ENCODE peak calls at places on chromosome 21, in five cellular contexts. Q, X, D, J and S are unnamed samples.

GRCh38 chr21:25689226-25689625 is 45.5 kb downstream of the ATP5PF start:
- DNase-seq in Q (no peak), D (no peak), J (no peak), X (no peak), S (no peak)

GRCh38 chr21:44289381-44290010 is 3.8 kb downstream of the AIRE start:
- DNase-seq in J (no peak), D (no peak), X (no peak), Q (no peak), S (no peak)

GRCh38 chr21:37071561-37072238 is 1.2 kb downstream of the PIGP start:
- DNase-seq in J (no peak), X (peak), D (no peak), Q (no peak), S (no peak)

GRCh38 chr21:25171438-25171837 is 435.8 kb downstream of the MRPL39 start:
- DNase-seq in D (no peak), Q (no peak), J (no peak), X (no peak), S (no peak)

GRCh38 chr21:32806810-32807386 is 35.3 kb upstream of the PAXBP1 start:
- DNase-seq in Q (no peak), D (no peak), J (no peak), X (no peak), S (no peak)

GRCh38 chr21:22342855-22343254 is 1344.6 kb downstream of the NCAM2 start:
- DNase-seq in J (no peak), X (no peak), Q (no peak), D (no peak), S (no peak)

GRCh38 chr21:29854795-29855194 is 85.0 kb downstream of the GRIK1 start:
- DNase-seq in X (no peak), J (no peak), D (no peak), Q (no peak), S (no peak)

GRCh38 chr21:30044447-30045064 is 104.8 kb upstream of the GRIK1 start:
- DNase-seq in J (peak), X (peak), Q (no peak), D (no peak), S (no peak)

GRCh38 chr21:37915941-37916794 is at the start of gene KCNJ6:
- DNase-seq in J (no peak), X (peak), Q (no peak), D (no peak), S (peak)

GRCh38 chr21:44006656-44007055 is 5.5 kb upstream of the TRAPPC10 start:
- DNase-seq in Q (no peak), X (no peak), J (no peak), D (no peak), S (no peak)

GRCh38 chr21:39114871-39115658 is 68.2 kb downstream of the PSMG1 start:
- DNase-seq in X (peak), Q (no peak), J (peak), D (no peak), S (no peak)

GRCh38 chr21:26120833-26121232 is 49.7 kb downstream of the APP start:
- DNase-seq in Q (no peak), D (no peak), J (no peak), X (no peak), S (no peak)

GRCh38 chr21:26366781-26367180 is 196.2 kb upstream of the APP start:
- DNase-seq in Q (no peak), D (no peak), J (no peak), X (no peak), S (no peak)

GRCh38 chr21:26550357-26550756 is 22.7 kb downstream of the CYYR1 start:
- DNase-seq in J (no peak), D (no peak), X (no peak), Q (no peak), S (no peak)

GRCh38 chr21:24895885-24896734 is 711.2 kb downstream of the MRPL39 start:
- DNase-seq in J (no peak), D (no peak), Q (no peak), X (no peak), S (peak)

GRCh38 chr21:14403681-14404318 is 20.9 kb upstream of the HSPA13 start:
- DNase-seq in X (peak), D (no peak), Q (peak), J (peak), S (no peak)

GRCh38 chr21:43321111-43321510 is 105.8 kb downstream of the SIK1 start:
- DNase-seq in J (no peak), X (no peak), D (no peak), Q (no peak), S (no peak)

GRCh38 chr21:33360281-33360680 is 35.5 kb downstream of the IFNAR1 start:
- DNase-seq in D (no peak), J (no peak), X (no peak), Q (no peak), S (no peak)

GRCh38 chr21:38807987-38808386 is 2.3 kb downstream of the ETS2 start:
- DNase-seq in D (no peak), J (no peak), X (no peak), Q (no peak), S (no peak)

GRCh38 chr21:32921632-32922230 is 104.0 kb upstream of the OLIG2 start:
- DNase-seq in X (peak), J (no peak), Q (peak), D (peak), S (peak)

GRCh38 chr21:36761685-36762084 is 62.8 kb downstream of the SIM2 start:
- DNase-seq in D (no peak), Q (no peak), X (no peak), J (no peak), S (no peak)

GRCh38 chr21:36835383-36835795 is 131.1 kb downstream of the HLCS start:
- DNase-seq in Q (no peak), X (no peak), D (no peak), J (no peak), S (no peak)

DNA sequence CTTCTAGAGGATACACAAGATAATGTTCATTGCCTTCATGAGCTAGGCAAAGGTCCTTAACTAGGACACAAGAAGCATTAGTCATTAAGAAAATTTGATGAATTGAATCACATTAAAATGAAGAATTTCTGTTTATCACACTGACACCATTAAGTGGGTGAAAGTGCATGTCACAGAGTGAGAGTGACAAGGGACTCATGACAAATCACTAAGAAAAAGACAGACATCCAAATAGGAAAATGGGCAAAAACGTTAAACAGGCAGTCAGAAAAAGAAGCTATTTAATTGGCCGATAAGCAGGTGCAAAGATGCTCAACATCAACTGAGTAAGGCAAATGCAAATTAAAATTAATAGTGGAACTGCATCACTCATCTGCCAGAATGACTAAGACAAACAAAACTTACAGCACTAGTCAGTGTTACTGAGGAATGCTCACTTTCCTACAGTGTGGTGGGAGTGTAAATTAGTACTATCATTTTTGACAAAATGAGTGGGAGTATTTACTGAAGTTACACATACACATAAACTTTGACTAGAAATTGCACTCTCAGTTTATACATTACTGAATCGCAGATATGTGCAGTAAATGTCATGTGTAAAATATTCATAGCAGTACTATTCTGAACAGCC is 39.2 kb upstream of the RUNX1 start:
- DNase-seq in J (no peak), Q (no peak), D (no peak), X (no peak), S (no peak)
- TF ChIP-seq ZNF274 in J (no peak), Q (no peak), D (no peak), X (no peak), S (no peak)

DNA sequence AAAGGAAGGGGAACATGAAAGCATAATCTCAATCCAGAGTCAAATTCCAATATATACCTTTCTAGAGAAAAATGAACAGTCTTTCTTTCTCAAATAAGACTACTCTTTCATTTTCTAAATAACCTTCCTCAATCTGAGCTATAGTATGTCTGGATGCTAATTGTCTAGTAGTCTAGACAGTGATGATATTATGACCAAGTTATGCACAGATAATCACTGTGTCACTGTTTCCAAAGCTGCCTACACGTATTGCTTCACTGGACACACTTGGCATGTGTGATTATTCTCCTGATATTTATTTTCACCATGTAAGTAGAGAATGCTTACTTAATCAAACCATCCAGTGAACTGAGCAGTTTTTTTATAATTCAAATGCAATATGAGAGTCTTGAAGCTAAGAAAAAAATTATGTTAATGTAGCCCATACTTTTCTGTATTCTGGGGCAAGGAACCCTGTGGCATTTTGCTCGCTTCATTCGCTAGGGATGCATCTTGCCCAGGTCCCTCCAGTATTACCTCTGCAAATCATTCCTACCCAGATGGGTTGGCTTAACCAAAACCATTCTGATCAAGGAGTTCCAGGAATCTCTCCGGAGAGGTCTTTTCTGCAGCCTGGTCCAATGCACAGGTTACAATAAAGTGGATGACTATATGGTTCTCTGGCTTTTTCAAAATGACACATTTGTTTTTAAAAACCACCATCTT is 303.1 kb upstream of the RUNX1 start:
- DNase-seq in D (no peak), Q (no peak), J (no peak), X (no peak), S (no peak)
- H3K9ac ChIP-seq in D (no peak), Q (no peak), J (no peak), X (no peak), S (no peak)

GRCh38 chr21:45985471-45986315 is 4.1 kb downstream of the COL6A1 start:
- DNase-seq in X (no peak), Q (no peak), D (no peak), J (no peak), S (no peak)

GRCh38 chr21:45984584-45985095 is 3.1 kb downstream of the COL6A1 start:
- DNase-seq in Q (no peak), D (no peak), X (no peak), J (no peak), S (no peak)

GRCh38 chr21:45988366-45989347 is 7.1 kb downstream of the COL6A1 start:
- DNase-seq in Q (no peak), J (no peak), X (no peak), D (no peak), S (no peak)

GRCh38 chr21:45987121-45987711 is 5.6 kb downstream of the COL6A1 start:
- DNase-seq in D (no peak), Q (no peak), J (no peak), X (no peak), S (no peak)

GRCh38 chr21:45986316-45987051 is 4.9 kb downstream of the COL6A1 start:
- DNase-seq in J (no peak), X (no peak), D (no peak), Q (no peak), S (no peak)
- H3K4me3 ChIP-seq in J (no peak), X (no peak), D (no peak), Q (no peak), S (no peak)

GRCh38 chr21:31693222-31693621 is 33.7 kb downstream of the SOD1 start:
- DNase-seq in D (no peak), X (no peak), Q (no peak), J (no peak), S (no peak)
- TF ChIP-seq ZNF274 in D (no peak), X (no peak), Q (no peak), J (no peak), S (no peak)

DNA sequence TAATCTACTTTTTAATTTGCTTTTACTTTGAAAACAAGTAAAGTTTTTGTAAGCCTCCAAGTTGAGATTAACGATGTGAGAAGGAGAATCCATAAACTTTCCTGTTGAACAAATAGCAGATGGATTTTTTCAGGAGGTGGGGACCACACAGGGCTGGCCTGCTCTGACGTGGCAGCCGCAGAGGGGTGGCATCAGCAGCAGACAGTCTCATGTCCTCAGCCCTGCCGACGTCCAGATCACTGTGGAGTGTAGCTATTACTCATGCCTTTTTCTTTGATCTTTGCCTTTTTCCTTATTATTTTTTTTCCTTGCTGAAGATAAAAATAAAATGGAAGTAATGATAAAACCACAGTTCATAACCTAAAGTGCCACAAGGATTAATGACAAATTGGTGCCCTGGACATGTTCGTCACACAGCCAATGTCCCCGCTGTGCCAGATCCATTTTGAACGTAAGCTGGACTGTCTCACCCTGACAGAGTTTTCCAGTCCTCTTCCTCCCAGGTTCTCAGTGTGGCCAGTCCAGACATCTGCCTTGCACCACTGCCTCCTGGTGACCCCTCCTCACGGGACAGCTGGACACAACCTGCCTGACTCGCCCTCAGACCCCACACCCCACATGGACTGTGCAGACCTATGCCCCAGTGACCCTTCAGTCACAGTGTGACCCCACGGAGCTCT is 15.4 kb upstream of the ZBTB21 start:
- DNase-seq in J (no peak), X (no peak), D (no peak), Q (no peak), S (no peak)
- H3K9ac ChIP-seq in J (no peak), X (no peak), D (no peak), Q (no peak), S (no peak)

DNA sequence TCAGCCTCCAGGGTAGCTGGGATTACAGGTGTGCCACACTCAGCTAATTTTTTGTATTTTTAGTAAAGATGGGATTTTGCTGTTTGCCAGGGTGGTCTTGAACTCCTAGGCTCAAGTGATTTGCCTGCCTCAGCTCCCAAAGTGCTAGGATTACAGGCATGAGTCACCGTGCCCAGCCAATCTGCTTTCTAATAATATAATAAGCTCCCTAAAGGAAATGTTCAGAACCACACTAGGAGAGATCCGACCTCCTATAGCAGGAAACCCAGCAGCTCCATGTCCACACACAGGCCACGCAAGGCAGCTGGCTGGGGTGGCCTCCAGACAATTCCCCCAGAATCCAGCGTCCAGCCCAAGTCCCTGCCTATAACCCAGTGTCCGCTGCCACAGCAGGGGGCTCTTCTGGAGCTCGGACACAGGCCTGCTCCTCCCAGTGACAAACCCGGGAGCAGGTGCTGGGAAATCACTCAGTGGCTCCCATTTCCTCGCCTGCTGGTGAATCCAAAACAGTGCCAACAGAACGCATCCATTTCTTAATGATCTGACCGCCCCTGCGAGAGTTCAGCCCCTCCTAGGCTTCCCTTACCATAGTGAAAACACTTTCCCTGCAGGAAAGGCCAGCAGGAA is 7.5 kb downstream of the RIPK4 start:
- DNase-seq in D (no peak), J (no peak), X (no peak), Q (no peak), S (no peak)
- H3K4me3 ChIP-seq in D (no peak), J (no peak), X (no peak), Q (no peak), S (no peak)

DNA sequence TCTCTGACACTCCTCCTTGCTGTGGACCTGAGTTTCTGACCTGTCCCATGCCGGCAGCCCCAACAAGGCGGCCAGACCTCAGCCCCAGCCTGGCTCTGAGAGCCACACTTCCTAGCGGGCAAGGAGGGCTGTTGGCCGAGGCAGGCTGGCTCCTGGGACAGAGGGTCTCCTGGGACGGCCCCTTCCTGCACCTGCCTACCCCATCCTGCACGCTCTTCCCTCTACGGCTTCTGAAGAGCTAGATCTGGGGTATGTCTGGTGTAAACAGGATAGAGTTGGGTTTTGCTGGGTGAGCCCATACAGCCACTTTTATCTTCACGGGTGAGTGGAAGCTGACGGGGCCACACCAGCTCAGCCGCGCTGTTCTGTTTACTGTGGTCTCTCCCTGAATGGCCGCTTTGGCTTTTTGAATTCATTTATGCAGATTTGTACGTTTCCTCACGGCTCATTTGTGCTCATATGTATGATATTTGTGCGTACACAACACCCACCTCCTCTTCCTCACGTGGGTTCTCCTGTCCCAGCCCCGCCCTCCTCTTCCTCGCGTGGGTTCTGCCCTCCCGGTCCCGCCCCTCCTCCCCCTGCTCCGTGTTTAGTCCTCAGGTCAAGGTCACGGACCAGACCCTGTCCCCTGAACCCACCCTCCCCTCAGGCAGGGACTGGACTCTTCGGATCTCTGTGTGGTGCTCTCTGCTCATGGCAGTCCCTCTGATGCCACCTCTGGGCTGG is 34.7 kb upstream of the POFUT2 start:
- DNase-seq in J (no peak), Q (no peak), X (no peak), D (no peak), S (no peak)
- TF ChIP-seq ZNF274 in J (no peak), Q (no peak), X (no peak), D (no peak), S (no peak)